ENCODE peak calls at places on chromosomes 16 and 17, in seven cellular contexts. K, H, F, U, Q, T and E are unnamed samples.

GRCh38 chr16:83338941-83339340 is 468.8 kb upstream of the HSBP1 start:
- DNase-seq in H (no peak), U (no peak), Q (no peak), K (no peak), F (no peak), T (no peak), E (no peak)

GRCh38 chr16:85354623-85355514 is 242.6 kb upstream of the CIBAR2 start:
- DNase-seq in F (no peak), Q (no peak), T (no peak), H (peak), K (no peak), U (no peak), E (no peak)

GRCh38 chr16:54936979-54937672 is 6.5 kb downstream of the IRX5 start:
- DNase-seq in F (peak), H (no peak), Q (no peak), T (no peak), U (no peak), K (no peak), E (no peak)

GRCh38 chr17:64707077-64707591 is 45.0 kb upstream of the SMURF2 start:
- DNase-seq in Q (peak), H (peak), U (peak), K (peak), T (no peak), F (peak), E (peak)

GRCh38 chr17:39605492-39606433 is 2.0 kb downstream of the NEUROD2 start:
- DNase-seq in T (no peak), H (no peak), U (no peak), Q (no peak), F (no peak), K (no peak), E (no peak)

GRCh38 chr16:86029131-86029741 is 130.3 kb downstream of the IRF8 start:
- DNase-seq in F (peak), K (no peak), H (no peak), U (no peak), Q (peak), T (no peak), E (peak)

GRCh38 chr17:40241435-40241834 is 22.3 kb downstream of the WIPF2 start:
- DNase-seq in F (no peak), T (no peak), K (no peak), U (no peak), H (no peak), Q (no peak), E (no peak)

GRCh38 chr17:28657756-28658155 is 4.0 kb downstream of the SDF2 start:
- DNase-seq in T (no peak), U (no peak), H (no peak), F (no peak), Q (no peak), K (no peak), E (no peak)

GRCh38 chr16:51440096-51440495 is 289.0 kb upstream of the SALL1 start:
- DNase-seq in Q (no peak), T (no peak), U (no peak), F (peak), K (no peak), H (no peak), E (no peak)

GRCh38 chr16:81641403-81642106 is 137.5 kb upstream of the PLCG2 start:
- DNase-seq in H (no peak), U (no peak), F (no peak), Q (no peak), T (no peak), K (no peak), E (no peak)

GRCh38 chr16:930076-930475 is 40.7 kb downstream of the LMF1 start:
- DNase-seq in K (no peak), Q (no peak), H (no peak), F (no peak), T (no peak), U (no peak), E (no peak)

GRCh38 chr16:16136588-16136987 is 86.7 kb downstream of the ABCC6 start:
- DNase-seq in K (no peak), Q (no peak), H (no peak), T (no peak), U (no peak), F (no peak), E (no peak)

GRCh38 chr17:51869387-51869786 is 289.1 kb downstream of the CA10 start:
- DNase-seq in T (no peak), F (no peak), K (no peak), U (no peak), H (no peak), Q (no peak), E (no peak)

GRCh38 chr17:32142038-32142856 is at the start of gene RHOT1:
- DNase-seq in H (peak), U (peak), T (peak), Q (peak), F (peak), K (peak), E (peak)

GRCh38 chr17:74780443-74781238 is 4.5 kb upstream of the NAT9 start:
- DNase-seq in Q (no peak), F (peak), U (no peak), H (peak), T (no peak), K (no peak), E (no peak)

GRCh38 chr16:24975428-24975889 is 39.7 kb downstream of the ARHGAP17 start:
- DNase-seq in F (no peak), K (no peak), U (peak), Q (no peak), H (no peak), T (no peak), E (no peak)

DNA sequence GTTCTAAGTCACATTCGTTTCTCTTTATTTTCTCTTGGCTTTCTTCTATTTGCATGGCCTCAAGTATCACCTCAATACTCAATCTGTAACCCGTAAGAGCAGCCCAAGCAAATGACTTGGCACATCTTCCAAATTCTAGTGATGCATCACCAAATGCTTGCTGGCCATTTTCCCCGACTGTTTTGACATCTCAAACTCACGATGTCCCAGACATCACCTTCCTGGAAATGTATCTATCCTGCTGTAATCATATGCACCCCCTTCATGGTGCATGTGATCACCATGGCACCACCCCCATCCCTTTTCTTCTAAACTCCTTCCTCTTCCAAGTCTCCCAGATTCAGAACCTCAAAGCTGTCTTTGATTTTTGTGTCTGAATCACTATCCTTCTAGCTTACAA is 24.0 kb upstream of the ABCA5 start:
- DNase-seq in H (no peak), F (no peak), U (no peak), K (no peak), T (no peak), Q (no peak), E (no peak)
- H3K27ac ChIP-seq in H (no peak), F (no peak), U (no peak), K (no peak), T (no peak), Q (no peak), E (no peak)

GRCh38 chr16:2482181-2483107 is 7.5 kb downstream of the TBC1D24 start:
- DNase-seq in Q (peak), H (no peak), K (peak), T (no peak), U (no peak), F (peak), E (peak)

GRCh38 chr16:2483160-2483559 is 8.2 kb downstream of the TBC1D24 start:
- DNase-seq in Q (no peak), K (no peak), T (no peak), H (no peak), U (no peak), F (no peak), E (no peak)

GRCh38 chr16:2478273-2478672 is 3.3 kb downstream of the TBC1D24 start:
- DNase-seq in F (no peak), H (no peak), U (no peak), T (no peak), K (no peak), Q (no peak), E (no peak)

GRCh38 chr16:2481676-2482075 is 6.7 kb downstream of the TBC1D24 start:
- DNase-seq in Q (no peak), K (no peak), H (no peak), U (no peak), F (no peak), T (no peak), E (no peak)

GRCh38 chr16:2480948-2481347 is 6.0 kb downstream of the TBC1D24 start:
- DNase-seq in U (no peak), H (no peak), F (no peak), T (no peak), Q (no peak), K (no peak), E (no peak)
- H3K27ac ChIP-seq in U (no peak), H (no peak), F (no peak), T (no peak), Q (no peak), K (no peak), E (no peak)

DNA sequence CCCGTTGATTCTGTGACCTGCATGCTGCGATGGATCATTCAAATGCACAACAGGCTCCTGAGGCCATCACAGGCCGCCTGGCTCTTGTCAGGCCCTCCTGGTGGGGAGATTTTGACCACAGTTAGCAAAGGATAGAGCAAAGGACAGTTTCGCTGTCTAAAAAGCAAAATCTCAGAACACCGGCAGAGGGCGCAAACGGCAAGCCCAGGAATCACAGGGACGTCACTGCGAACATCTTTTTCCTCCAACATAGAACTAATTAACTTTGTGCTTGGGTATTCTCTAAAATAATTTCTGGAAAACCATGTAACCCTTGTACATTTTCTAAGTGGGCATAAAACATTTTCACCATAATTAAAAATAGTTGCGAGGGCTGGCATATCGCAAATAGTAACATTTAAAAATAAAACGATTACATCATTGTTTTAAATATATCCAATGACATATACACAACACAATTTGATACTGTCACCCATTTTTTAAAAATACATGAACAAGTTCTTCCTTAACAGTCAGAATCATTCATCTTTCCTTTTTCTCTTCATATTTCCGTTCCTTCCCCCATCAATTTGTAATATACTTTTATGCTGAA is 19.7 kb upstream of the SLC47A1 start:
- DNase-seq in F (peak), K (peak), H (peak), Q (peak), U (peak), T (peak), E (peak)
- H3K27ac ChIP-seq in F (no peak), K (peak), H (no peak), Q (peak), U (peak), T (no peak), E (peak)

GRCh38 chr16:14252860-14253259 is 181.7 kb downstream of the MRTFB start:
- DNase-seq in U (no peak), T (no peak), F (no peak), H (no peak), K (no peak), Q (no peak), E (no peak)

GRCh38 chr16:14248791-14249190 is 177.7 kb downstream of the MRTFB start:
- DNase-seq in U (no peak), H (no peak), Q (no peak), K (no peak), F (no peak), T (no peak), E (no peak)

GRCh38 chr16:14249291-14250032 is 178.3 kb downstream of the MRTFB start:
- DNase-seq in F (peak), Q (no peak), U (no peak), K (peak), T (peak), H (peak), E (no peak)

GRCh38 chr16:14251419-14251818 is 180.3 kb downstream of the MRTFB start:
- DNase-seq in F (no peak), K (no peak), U (no peak), H (no peak), T (no peak), Q (no peak), E (no peak)
- H3K27ac ChIP-seq in F (no peak), K (no peak), U (no peak), H (no peak), T (no peak), Q (no peak), E (no peak)

DNA sequence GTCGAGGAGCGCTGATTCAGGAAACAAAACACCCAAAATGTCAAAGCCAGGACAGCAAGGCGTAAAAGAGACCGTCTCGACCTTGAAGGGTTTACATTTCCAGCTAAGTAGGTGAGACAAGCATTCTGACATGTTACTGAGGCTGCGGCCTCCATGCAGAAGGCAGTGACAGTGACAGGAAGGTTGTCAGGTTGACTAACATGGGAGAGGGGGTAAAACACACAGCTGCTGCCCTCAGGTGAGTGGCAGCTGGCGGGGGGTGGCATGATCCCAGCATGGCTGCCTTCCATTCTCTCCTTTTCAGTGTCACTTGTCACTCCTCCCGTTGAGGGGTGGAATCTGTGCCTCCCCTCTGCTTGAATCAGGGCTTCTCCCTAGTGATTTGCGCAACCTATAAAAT is 31.9 kb upstream of the CRHR1 start:
- DNase-seq in F (no peak), K (no peak), U (no peak), T (no peak), H (no peak), Q (no peak), E (peak)
- H3K27ac ChIP-seq in F (no peak), K (no peak), U (no peak), T (no peak), H (no peak), Q (no peak), E (no peak)

DNA sequence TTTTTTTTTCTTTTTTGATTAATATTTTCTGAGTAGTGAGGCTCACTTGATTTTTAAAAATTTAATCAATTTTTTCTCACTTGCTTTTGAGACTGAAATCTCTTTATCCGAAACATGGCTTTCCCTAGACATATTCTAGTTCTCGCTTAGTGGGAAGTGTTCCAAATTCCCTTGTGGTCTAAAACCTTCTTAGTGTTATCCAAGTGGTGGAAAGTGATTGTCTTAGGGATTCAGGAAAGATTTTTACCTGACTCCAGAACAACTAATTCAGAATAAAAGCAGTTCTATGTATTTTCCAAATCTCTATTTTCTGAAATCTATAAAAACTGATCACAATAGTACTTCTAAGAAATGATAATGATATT is 178.8 kb downstream of the MAP2K6 start:
- DNase-seq in F (no peak), H (no peak), U (no peak), T (no peak), K (no peak), Q (no peak), E (no peak)
- H3K27ac ChIP-seq in F (no peak), H (no peak), U (no peak), T (no peak), K (no peak), Q (no peak), E (no peak)

GRCh38 chr17:72438783-72439182 is 318.0 kb downstream of the SOX9 start:
- DNase-seq in H (no peak), T (no peak), K (no peak), Q (no peak), U (no peak), F (no peak), E (no peak)
- H3K27ac ChIP-seq in H (no peak), T (no peak), K (no peak), Q (no peak), U (no peak), F (no peak), E (no peak)

GRCh38 chr17:48730240-48730550 is 1.6 kb upstream of the HOXB13 start:
- DNase-seq in Q (no peak), T (no peak), F (no peak), H (no peak), U (no peak), K (no peak), E (no peak)

GRCh38 chr17:48729335-48730239 is 1.0 kb upstream of the HOXB13 start:
- DNase-seq in T (no peak), U (no peak), H (no peak), Q (no peak), K (no peak), F (no peak), E (peak)

GRCh38 chr17:48726916-48727286 is 1.6 kb downstream of the HOXB13 start:
- DNase-seq in K (no peak), Q (no peak), H (no peak), U (no peak), F (no peak), T (no peak), E (peak)

GRCh38 chr17:48727415-48728175 is 955 bp downstream of the HOXB13 start:
- DNase-seq in Q (no peak), K (no peak), H (no peak), U (no peak), T (no peak), F (no peak), E (peak)

GRCh38 chr17:48728232-48729231 is at the start of gene HOXB13:
- DNase-seq in T (no peak), Q (peak), K (no peak), H (peak), F (no peak), U (no peak), E (peak)
- H3K27ac ChIP-seq in T (no peak), Q (no peak), K (no peak), H (no peak), F (no peak), U (no peak), E (no peak)